ENCODE peak calls at places on chromosomes 4 and X, in seven cellular contexts. One of them, this sample, is unnamed.

GRCh38 chr4:66694716-66695115 is 850.6 kb downstream of the CENPC start:
- DNase-seq in activated T-helper 2 cell treated with anti-CD3 and anti-CD28 coated beads, Interferon-gamma antibody, Interleukin-2, Interleukin-4, amounts not matched to agents 10 μg/mL and 5 μg/mL and 100 μg/mL, durations not matched to agents 14 hours and 24 hours and 36 hours: no peak
- DNase-seq in activated naive CD4-positive, alpha-beta T cell treated with Interleukin-2 at 50 U/mL for 16 hours: no peak
- DNase-seq in HS-27A: no peak
- DNase-seq in NCI-H2081: no peak
- DNase-seq in activated CD4-positive, alpha-beta T cell treated with anti-CD3 and anti-CD28 coated beads for 24 hours: no peak
- DNase-seq in left ventricle myocardium inferior: no peak
- DNase-seq in this sample: no peak

GRCh38 chrX:103817502-103817901 is 14.6 kb downstream of the RAB9B start:
- DNase-seq in activated T-helper 2 cell treated with anti-CD3 and anti-CD28 coated beads, Interferon-gamma antibody, Interleukin-2, Interleukin-4, amounts not matched to agents 10 μg/mL and 5 μg/mL and 100 μg/mL, durations not matched to agents 14 hours and 24 hours and 36 hours: no peak
- DNase-seq in activated CD4-positive, alpha-beta T cell treated with anti-CD3 and anti-CD28 coated beads for 24 hours: no peak
- DNase-seq in NCI-H2081: peak
- DNase-seq in left ventricle myocardium inferior: no peak
- DNase-seq in activated naive CD4-positive, alpha-beta T cell treated with Interleukin-2 at 50 U/mL for 16 hours: no peak
- DNase-seq in HS-27A: peak
- DNase-seq in this sample: no peak

GRCh38 chrX:46572295-46572936 is 1.1 kb upstream of the CHST7 start:
- DNase-seq in left ventricle myocardium inferior: no peak
- DNase-seq in activated naive CD4-positive, alpha-beta T cell treated with Interleukin-2 at 50 U/mL for 16 hours: peak
- DNase-seq in NCI-H2081: no peak
- DNase-seq in activated CD4-positive, alpha-beta T cell treated with anti-CD3 and anti-CD28 coated beads for 24 hours: no peak
- DNase-seq in activated T-helper 2 cell treated with anti-CD3 and anti-CD28 coated beads, Interferon-gamma antibody, Interleukin-2, Interleukin-4, amounts not matched to agents 10 μg/mL and 5 μg/mL and 100 μg/mL, durations not matched to agents 14 hours and 24 hours and 36 hours: no peak
- DNase-seq in HS-27A: no peak
- DNase-seq in this sample: no peak

GRCh38 chr4:38028556-38028955 is 68.4 kb downstream of the PTTG2 start:
- DNase-seq in activated T-helper 2 cell treated with anti-CD3 and anti-CD28 coated beads, Interferon-gamma antibody, Interleukin-2, Interleukin-4, amounts not matched to agents 10 μg/mL and 5 μg/mL and 100 μg/mL, durations not matched to agents 14 hours and 24 hours and 36 hours: no peak
- DNase-seq in activated CD4-positive, alpha-beta T cell treated with anti-CD3 and anti-CD28 coated beads for 24 hours: no peak
- DNase-seq in NCI-H2081: no peak
- DNase-seq in activated naive CD4-positive, alpha-beta T cell treated with Interleukin-2 at 50 U/mL for 16 hours: no peak
- DNase-seq in left ventricle myocardium inferior: no peak
- DNase-seq in HS-27A: no peak
- DNase-seq in this sample: no peak

GRCh38 chrX:50812995-50813842 is 775 bp downstream of the SHROOM4 start:
- DNase-seq in HS-27A: no peak
- DNase-seq in activated CD4-positive, alpha-beta T cell treated with anti-CD3 and anti-CD28 coated beads for 24 hours: no peak
- DNase-seq in NCI-H2081: no peak
- DNase-seq in activated T-helper 2 cell treated with anti-CD3 and anti-CD28 coated beads, Interferon-gamma antibody, Interleukin-2, Interleukin-4, amounts not matched to agents 10 μg/mL and 5 μg/mL and 100 μg/mL, durations not matched to agents 14 hours and 24 hours and 36 hours: no peak
- DNase-seq in left ventricle myocardium inferior: peak
- DNase-seq in activated naive CD4-positive, alpha-beta T cell treated with Interleukin-2 at 50 U/mL for 16 hours: no peak
- DNase-seq in this sample: no peak

GRCh38 chr4:8271821-8272220 is 2.3 kb downstream of the HTRA3 start:
- DNase-seq in left ventricle myocardium inferior: no peak
- DNase-seq in NCI-H2081: no peak
- DNase-seq in activated naive CD4-positive, alpha-beta T cell treated with Interleukin-2 at 50 U/mL for 16 hours: no peak
- DNase-seq in activated CD4-positive, alpha-beta T cell treated with anti-CD3 and anti-CD28 coated beads for 24 hours: no peak
- DNase-seq in HS-27A: no peak
- DNase-seq in activated T-helper 2 cell treated with anti-CD3 and anti-CD28 coated beads, Interferon-gamma antibody, Interleukin-2, Interleukin-4, amounts not matched to agents 10 μg/mL and 5 μg/mL and 100 μg/mL, durations not matched to agents 14 hours and 24 hours and 36 hours: no peak
- DNase-seq in this sample: no peak

GRCh38 chr4:95209942-95210341 is 338.8 kb downstream of the UNC5C start:
- DNase-seq in activated T-helper 2 cell treated with anti-CD3 and anti-CD28 coated beads, Interferon-gamma antibody, Interleukin-2, Interleukin-4, amounts not matched to agents 10 μg/mL and 5 μg/mL and 100 μg/mL, durations not matched to agents 14 hours and 24 hours and 36 hours: no peak
- DNase-seq in left ventricle myocardium inferior: no peak
- DNase-seq in activated CD4-positive, alpha-beta T cell treated with anti-CD3 and anti-CD28 coated beads for 24 hours: no peak
- DNase-seq in NCI-H2081: no peak
- DNase-seq in activated naive CD4-positive, alpha-beta T cell treated with Interleukin-2 at 50 U/mL for 16 hours: no peak
- DNase-seq in HS-27A: no peak
- DNase-seq in this sample: no peak

GRCh38 chrX:2848806-2849420 is 20.2 kb downstream of the GYG2 start:
- DNase-seq in NCI-H2081: no peak
- DNase-seq in activated naive CD4-positive, alpha-beta T cell treated with Interleukin-2 at 50 U/mL for 16 hours: no peak
- DNase-seq in activated T-helper 2 cell treated with anti-CD3 and anti-CD28 coated beads, Interferon-gamma antibody, Interleukin-2, Interleukin-4, amounts not matched to agents 10 μg/mL and 5 μg/mL and 100 μg/mL, durations not matched to agents 14 hours and 24 hours and 36 hours: no peak
- DNase-seq in HS-27A: no peak
- DNase-seq in left ventricle myocardium inferior: no peak
- DNase-seq in activated CD4-positive, alpha-beta T cell treated with anti-CD3 and anti-CD28 coated beads for 24 hours: no peak
- DNase-seq in this sample: no peak

GRCh38 chrX:40098264-40099045 is 697 bp upstream of the BCOR start:
- DNase-seq in activated T-helper 2 cell treated with anti-CD3 and anti-CD28 coated beads, Interferon-gamma antibody, Interleukin-2, Interleukin-4, amounts not matched to agents 10 μg/mL and 5 μg/mL and 100 μg/mL, durations not matched to agents 14 hours and 24 hours and 36 hours: peak
- DNase-seq in activated naive CD4-positive, alpha-beta T cell treated with Interleukin-2 at 50 U/mL for 16 hours: peak
- DNase-seq in activated CD4-positive, alpha-beta T cell treated with anti-CD3 and anti-CD28 coated beads for 24 hours: no peak
- DNase-seq in NCI-H2081: peak
- DNase-seq in HS-27A: no peak
- DNase-seq in left ventricle myocardium inferior: peak
- DNase-seq in this sample: peak

GRCh38 chrX:115894087-115894486 is 276.5 kb upstream of the AGTR2 start:
- DNase-seq in NCI-H2081: peak
- DNase-seq in activated T-helper 2 cell treated with anti-CD3 and anti-CD28 coated beads, Interferon-gamma antibody, Interleukin-2, Interleukin-4, amounts not matched to agents 10 μg/mL and 5 μg/mL and 100 μg/mL, durations not matched to agents 14 hours and 24 hours and 36 hours: no peak
- DNase-seq in left ventricle myocardium inferior: no peak
- DNase-seq in activated naive CD4-positive, alpha-beta T cell treated with Interleukin-2 at 50 U/mL for 16 hours: no peak
- DNase-seq in HS-27A: peak
- DNase-seq in activated CD4-positive, alpha-beta T cell treated with anti-CD3 and anti-CD28 coated beads for 24 hours: no peak
- DNase-seq in this sample: no peak

GRCh38 chr4:127632420-127633403 is at the start of gene INTU:
- DNase-seq in NCI-H2081: peak
- DNase-seq in left ventricle myocardium inferior: peak
- DNase-seq in activated naive CD4-positive, alpha-beta T cell treated with Interleukin-2 at 50 U/mL for 16 hours: peak
- DNase-seq in activated CD4-positive, alpha-beta T cell treated with anti-CD3 and anti-CD28 coated beads for 24 hours: peak
- DNase-seq in activated T-helper 2 cell treated with anti-CD3 and anti-CD28 coated beads, Interferon-gamma antibody, Interleukin-2, Interleukin-4, amounts not matched to agents 10 μg/mL and 5 μg/mL and 100 μg/mL, durations not matched to agents 14 hours and 24 hours and 36 hours: peak
- DNase-seq in HS-27A: peak
- DNase-seq in this sample: peak

GRCh38 chrX:112066813-112067212 is 15.8 kb downstream of the TRPC5 start:
- DNase-seq in activated CD4-positive, alpha-beta T cell treated with anti-CD3 and anti-CD28 coated beads for 24 hours: no peak
- DNase-seq in HS-27A: no peak
- DNase-seq in activated naive CD4-positive, alpha-beta T cell treated with Interleukin-2 at 50 U/mL for 16 hours: no peak
- DNase-seq in left ventricle myocardium inferior: no peak
- DNase-seq in activated T-helper 2 cell treated with anti-CD3 and anti-CD28 coated beads, Interferon-gamma antibody, Interleukin-2, Interleukin-4, amounts not matched to agents 10 μg/mL and 5 μg/mL and 100 μg/mL, durations not matched to agents 14 hours and 24 hours and 36 hours: no peak
- DNase-seq in NCI-H2081: no peak
- DNase-seq in this sample: no peak

GRCh38 chr4:139247241-139247640 is 32.8 kb downstream of the MGARP start:
- DNase-seq in NCI-H2081: no peak
- DNase-seq in activated naive CD4-positive, alpha-beta T cell treated with Interleukin-2 at 50 U/mL for 16 hours: no peak
- DNase-seq in left ventricle myocardium inferior: no peak
- DNase-seq in HS-27A: no peak
- DNase-seq in activated T-helper 2 cell treated with anti-CD3 and anti-CD28 coated beads, Interferon-gamma antibody, Interleukin-2, Interleukin-4, amounts not matched to agents 10 μg/mL and 5 μg/mL and 100 μg/mL, durations not matched to agents 14 hours and 24 hours and 36 hours: no peak
- DNase-seq in activated CD4-positive, alpha-beta T cell treated with anti-CD3 and anti-CD28 coated beads for 24 hours: no peak
- DNase-seq in this sample: no peak

GRCh38 chr4:164252286-164252685 is 501.6 kb upstream of the SMIM31 start:
- DNase-seq in left ventricle myocardium inferior: no peak
- DNase-seq in HS-27A: no peak
- DNase-seq in activated T-helper 2 cell treated with anti-CD3 and anti-CD28 coated beads, Interferon-gamma antibody, Interleukin-2, Interleukin-4, amounts not matched to agents 10 μg/mL and 5 μg/mL and 100 μg/mL, durations not matched to agents 14 hours and 24 hours and 36 hours: no peak
- DNase-seq in activated naive CD4-positive, alpha-beta T cell treated with Interleukin-2 at 50 U/mL for 16 hours: no peak
- DNase-seq in activated CD4-positive, alpha-beta T cell treated with anti-CD3 and anti-CD28 coated beads for 24 hours: no peak
- DNase-seq in NCI-H2081: no peak
- DNase-seq in this sample: no peak